ENCODE peak calls at places on chromosomes 3 and 15, in nine cellular contexts. S, A, L, T, M, C, N, E and U are unnamed samples.

GRCh38 chr15:39786444-39787056 is 3.9 kb upstream of the FSIP1 start:
- DNase-seq in S (peak), N (no peak), T (peak), E (peak), L (peak), M (peak), C (no peak), A (no peak), U (no peak)

GRCh38 chr3:97719156-97719821 is 45.3 kb upstream of the ARL6 start:
- DNase-seq in S (peak), N (peak), M (peak), A (no peak), C (peak), E (peak), L (peak), T (peak), U (no peak)

GRCh38 chr3:63231556-63231955 is 46.6 kb upstream of the SYNPR start:
- DNase-seq in A (no peak), E (no peak), T (no peak), M (no peak), S (no peak), C (no peak), L (no peak), N (no peak), U (no peak)

GRCh38 chr3:159854500-159855124 is 134.0 kb upstream of the IL12A start:
- DNase-seq in S (peak), C (no peak), T (peak), E (peak), L (no peak), A (no peak), N (no peak), M (peak), U (no peak)

GRCh38 chr3:45026957-45027356 is 854 bp downstream of the CLEC3B start:
- DNase-seq in N (no peak), C (no peak), A (peak), T (peak), E (peak), L (no peak), S (no peak), M (peak), U (peak)

GRCh38 chr3:109023656-109024254 is 70.1 kb upstream of the GUCA1C start:
- DNase-seq in S (peak), E (peak), N (peak), A (no peak), M (peak), L (peak), C (peak), T (peak), U (no peak)

GRCh38 chr3:170307998-170308398 is 49.5 kb upstream of the SKIL start:
- DNase-seq in T (no peak), N (no peak), C (no peak), L (no peak), A (no peak), S (no peak), E (no peak), M (no peak), U (no peak)

GRCh38 chr3:71135373-71136088 is 448.0 kb downstream of the FOXP1 start:
- DNase-seq in N (no peak), S (no peak), M (no peak), L (no peak), C (no peak), T (no peak), E (no peak), A (no peak), U (no peak)

GRCh38 chr15:51368751-51369450 is 27.4 kb downstream of the GLDN start:
- DNase-seq in A (no peak), T (peak), N (no peak), S (no peak), C (no peak), M (peak), E (no peak), L (no peak), U (no peak)

GRCh38 chr3:153042088-153042487 is 119.9 kb upstream of the RAP2B start:
- DNase-seq in M (no peak), C (no peak), E (no peak), S (no peak), L (no peak), N (no peak), A (no peak), T (no peak), U (no peak)

GRCh38 chr3:184647405-184647936 is 64.4 kb downstream of the MAGEF1 start:
- DNase-seq in S (no peak), E (no peak), M (no peak), A (no peak), T (no peak), C (no peak), L (no peak), N (no peak), U (no peak)

GRCh38 chr3:150309557-150309956 is 98.5 kb upstream of the TSC22D2 start:
- DNase-seq in L (no peak), C (no peak), T (no peak), S (no peak), A (no peak), M (no peak), N (no peak), E (no peak), U (no peak)

GRCh38 chr3:55164191-55164590 is 236.3 kb upstream of the LRTM1 start:
- DNase-seq in E (no peak), S (no peak), T (no peak), N (no peak), M (no peak), A (no peak), C (no peak), L (no peak), U (no peak)

GRCh38 chr15:64596701-64597468 is 136.5 kb downstream of the ZNF609 start:
- DNase-seq in S (no peak), T (peak), M (peak), C (peak), A (no peak), N (peak), E (peak), L (peak), U (no peak)

GRCh38 chr15:62791694-62792093 is 250.9 kb upstream of the TPM1 start:
- DNase-seq in L (no peak), M (no peak), A (peak), N (no peak), E (no peak), C (no peak), S (no peak), T (no peak), U (no peak)

GRCh38 chr15:29411299-29411698 is 141.7 kb upstream of the NSMCE3 start:
- DNase-seq in C (no peak), T (no peak), E (no peak), M (no peak), L (no peak), S (no peak), N (no peak), A (no peak), U (no peak)

GRCh38 chr3:147941984-147942383 is 532.8 kb downstream of the ZIC1 start:
- DNase-seq in A (no peak), L (no peak), T (no peak), C (no peak), E (no peak), N (no peak), M (no peak), S (no peak), U (no peak)

GRCh38 chr15:49370782-49371181 is 52.3 kb upstream of the FGF7 start:
- DNase-seq in E (no peak), S (peak), T (no peak), C (no peak), L (no peak), M (no peak), A (no peak), N (no peak), U (no peak)

GRCh38 chr3:52023101-52023770 is 27.5 kb upstream of the RPL29 start:
- DNase-seq in C (no peak), M (no peak), L (no peak), A (no peak), N (no peak), T (no peak), S (no peak), E (no peak), U (no peak)

GRCh38 chr15:63699391-63699790 is 102.2 kb downstream of the FBXL22 start:
- DNase-seq in E (no peak), T (no peak), N (no peak), C (no peak), A (no peak), S (no peak), L (no peak), M (no peak), U (no peak)